ENCODE peak calls at places on chromosome 15, in four cellular contexts. S is heart left ventricle, J is DMS153, V is lower leg skin. C is an unnamed sample.

GRCh38 chr15:51706931-51707608 is 25.8 kb downstream of the SCG3 start:
- DNase-seq in V (no peak), S (no peak), J (no peak), C (no peak)

GRCh38 chr15:71342658-71343057 is 227.4 kb downstream of the THSD4 start:
- DNase-seq in V (no peak), J (no peak), S (no peak), C (no peak)

GRCh38 chr15:31164573-31164912 is 63.0 kb upstream of the TRPM1 start:
- DNase-seq in J (no peak), S (no peak), V (no peak), C (no peak)

GRCh38 chr15:74208901-74209559 is 6.4 kb upstream of the STRA6 start:
- DNase-seq in J (no peak), S (no peak), V (no peak), C (no peak)

GRCh38 chr15:57401546-57401945 is 25.2 kb downstream of the CGNL1 start:
- DNase-seq in S (no peak), V (no peak), J (no peak), C (no peak)

GRCh38 chr15:99632521-99632920 is 66.7 kb downstream of the MEF2A start:
- DNase-seq in V (no peak), S (no peak), J (no peak), C (no peak)

GRCh38 chr15:57477736-57478522 is 101.6 kb downstream of the CGNL1 start:
- DNase-seq in V (no peak), S (no peak), J (no peak), C (no peak)

GRCh38 chr15:91183630-91184029 is 83.6 kb downstream of the SV2B start:
- DNase-seq in J (peak), V (no peak), S (no peak), C (no peak)

GRCh38 chr15:86273309-86273708 is 193.6 kb downstream of the AGBL1 start:
- DNase-seq in S (no peak), J (no peak), V (no peak), C (no peak)

GRCh38 chr15:29268706-29269484 is 727 bp downstream of the NSMCE3 start:
- DNase-seq in V (peak), S (peak), J (no peak), C (no peak)

GRCh38 chr15:76576526-76577279 is 240.1 kb downstream of the ISL2 start:
- DNase-seq in J (no peak), V (peak), S (peak), C (no peak)

GRCh38 chr15:94203321-94203720 is 28.0 kb upstream of the MCTP2 start:
- DNase-seq in J (no peak), S (no peak), V (no peak), C (no peak)

GRCh38 chr15:96887730-96888129 is 557.2 kb downstream of the NR2F2 start:
- DNase-seq in S (no peak), J (no peak), V (no peak), C (no peak)

GRCh38 chr15:61809216-61809615 is 251.0 kb downstream of the VPS13C start:
- DNase-seq in V (no peak), S (no peak), J (no peak), C (no peak)

GRCh38 chr15:39944711-39945110 is 10.8 kb downstream of the EIF2AK4 start:
- DNase-seq in J (no peak), S (no peak), V (no peak), C (no peak)

GRCh38 chr15:79728867-79729266 is 167.9 kb downstream of the MTHFS start:
- DNase-seq in V (no peak), S (no peak), J (no peak), C (no peak)

GRCh38 chr15:83436513-83437158 is 10.5 kb upstream of the SH3GL3 start:
- DNase-seq in V (no peak), J (no peak), S (no peak), C (no peak)

GRCh38 chr15:73965730-73966103 is 26.4 kb downstream of the STOML1 start:
- DNase-seq in V (no peak), J (no peak), S (no peak), C (no peak)

GRCh38 chr15:81072551-81072950 is 61.5 kb upstream of the CFAP161 start:
- DNase-seq in J (no peak), V (no peak), S (no peak), C (no peak)

GRCh38 chr15:81410318-81410753 is 36.3 kb upstream of the TMC3 start:
- DNase-seq in S (no peak), J (peak), V (peak), C (no peak)

GRCh38 chr15:68304611-68305337 is 27.2 kb downstream of the FEM1B start:
- DNase-seq in S (no peak), J (no peak), V (no peak), C (no peak)

GRCh38 chr15:74399100-74399499 is 31.7 kb upstream of the CYP11A1 start:
- DNase-seq in J (no peak), V (no peak), S (no peak), C (no peak)